ENCODE peak calls at places on chromosomes 3 and 15, in ten cellular contexts. One of them, this sample, is unnamed.

GRCh38 chr3:84141571-84141970 is 817.2 kb upstream of the CADM2 start:
- DNase-seq in Panc1: no peak
- DNase-seq in kidney epithelial cell: no peak
- DNase-seq in uterus: no peak
- DNase-seq in heart left ventricle: no peak
- DNase-seq in A549: no peak
- DNase-seq in foreskin fibroblast: no peak
- DNase-seq in ascending aorta: no peak
- DNase-seq in HL-60: no peak
- DNase-seq in tibial artery: no peak
- DNase-seq in this sample: no peak

GRCh38 chr3:14388200-14388599 is 14.2 kb upstream of the SLC6A6 start:
- DNase-seq in Panc1: no peak
- DNase-seq in kidney epithelial cell: no peak
- DNase-seq in uterus: no peak
- DNase-seq in heart left ventricle: no peak
- DNase-seq in A549: no peak
- DNase-seq in foreskin fibroblast: no peak
- DNase-seq in ascending aorta: no peak
- DNase-seq in HL-60: no peak
- DNase-seq in tibial artery: peak
- DNase-seq in this sample: no peak

GRCh38 chr3:142152349-142152748 is 3.0 kb upstream of the TFDP2 start:
- DNase-seq in Panc1: no peak
- DNase-seq in kidney epithelial cell: no peak
- DNase-seq in uterus: no peak
- DNase-seq in heart left ventricle: no peak
- DNase-seq in A549: peak
- DNase-seq in foreskin fibroblast: no peak
- DNase-seq in ascending aorta: no peak
- DNase-seq in HL-60: no peak
- DNase-seq in tibial artery: no peak
- DNase-seq in this sample: no peak

GRCh38 chr3:72655151-72655551 is 193.1 kb downstream of the SHQ1 start:
- DNase-seq in Panc1: no peak
- DNase-seq in kidney epithelial cell: no peak
- DNase-seq in uterus: peak
- DNase-seq in heart left ventricle: no peak
- DNase-seq in A549: no peak
- DNase-seq in foreskin fibroblast: no peak
- DNase-seq in ascending aorta: no peak
- DNase-seq in HL-60: no peak
- DNase-seq in tibial artery: no peak
- DNase-seq in this sample: no peak

GRCh38 chr3:111690242-111690641 is 95.1 kb upstream of the ZBED2 start:
- DNase-seq in Panc1: no peak
- DNase-seq in kidney epithelial cell: no peak
- DNase-seq in uterus: no peak
- DNase-seq in heart left ventricle: no peak
- DNase-seq in A549: no peak
- DNase-seq in foreskin fibroblast: peak
- DNase-seq in ascending aorta: no peak
- DNase-seq in HL-60: no peak
- DNase-seq in tibial artery: no peak
- DNase-seq in this sample: peak

GRCh38 chr3:144463916-144464315 is 492.3 kb downstream of the DIPK2A start:
- DNase-seq in Panc1: no peak
- DNase-seq in kidney epithelial cell: no peak
- DNase-seq in uterus: no peak
- DNase-seq in heart left ventricle: no peak
- DNase-seq in A549: no peak
- DNase-seq in foreskin fibroblast: peak
- DNase-seq in ascending aorta: no peak
- DNase-seq in HL-60: no peak
- DNase-seq in tibial artery: no peak
- DNase-seq in this sample: no peak

GRCh38 chr3:127473244-127474024 is 117.1 kb downstream of the TPRA1 start:
- DNase-seq in Panc1: no peak
- DNase-seq in kidney epithelial cell: no peak
- DNase-seq in uterus: no peak
- DNase-seq in heart left ventricle: no peak
- DNase-seq in A549: peak
- DNase-seq in foreskin fibroblast: no peak
- DNase-seq in ascending aorta: no peak
- DNase-seq in HL-60: no peak
- DNase-seq in tibial artery: no peak
- DNase-seq in this sample: peak

GRCh38 chr3:177356113-177356512 is 158.8 kb upstream of the TBL1XR1 start:
- DNase-seq in Panc1: no peak
- DNase-seq in kidney epithelial cell: no peak
- DNase-seq in uterus: no peak
- DNase-seq in heart left ventricle: no peak
- DNase-seq in A549: no peak
- DNase-seq in foreskin fibroblast: no peak
- DNase-seq in ascending aorta: no peak
- DNase-seq in HL-60: no peak
- DNase-seq in tibial artery: no peak
- DNase-seq in this sample: no peak

GRCh38 chr3:55823829-55824228 is 336.7 kb upstream of the WNT5A start:
- DNase-seq in Panc1: no peak
- DNase-seq in kidney epithelial cell: no peak
- DNase-seq in uterus: no peak
- DNase-seq in heart left ventricle: no peak
- DNase-seq in A549: no peak
- DNase-seq in foreskin fibroblast: no peak
- DNase-seq in ascending aorta: no peak
- DNase-seq in HL-60: no peak
- DNase-seq in tibial artery: no peak
- DNase-seq in this sample: no peak

GRCh38 chr15:88399021-88399685 is 68.0 kb downstream of the MRPL46 start:
- DNase-seq in Panc1: no peak
- DNase-seq in kidney epithelial cell: no peak
- DNase-seq in uterus: no peak
- DNase-seq in heart left ventricle: no peak
- DNase-seq in A549: no peak
- DNase-seq in foreskin fibroblast: no peak
- DNase-seq in ascending aorta: no peak
- DNase-seq in HL-60: no peak
- DNase-seq in tibial artery: no peak
- DNase-seq in this sample: no peak

GRCh38 chr3:178385280-178385952 is 150.8 kb upstream of the KCNMB2 start:
- DNase-seq in Panc1: peak
- DNase-seq in kidney epithelial cell: no peak
- DNase-seq in uterus: peak
- DNase-seq in heart left ventricle: no peak
- DNase-seq in A549: peak
- DNase-seq in foreskin fibroblast: no peak
- DNase-seq in ascending aorta: no peak
- DNase-seq in HL-60: no peak
- DNase-seq in tibial artery: no peak
- DNase-seq in this sample: peak

GRCh38 chr15:43299884-43300283 is 30.5 kb downstream of the LCMT2 start:
- DNase-seq in Panc1: no peak
- DNase-seq in kidney epithelial cell: no peak
- DNase-seq in uterus: no peak
- DNase-seq in heart left ventricle: no peak
- DNase-seq in A549: no peak
- DNase-seq in foreskin fibroblast: no peak
- DNase-seq in ascending aorta: no peak
- DNase-seq in HL-60: no peak
- DNase-seq in tibial artery: no peak
- DNase-seq in this sample: no peak

GRCh38 chr3:122918576-122919290 is 108.8 kb downstream of the SEMA5B start:
- DNase-seq in Panc1: no peak
- DNase-seq in kidney epithelial cell: peak
- DNase-seq in uterus: no peak
- DNase-seq in heart left ventricle: no peak
- DNase-seq in A549: no peak
- DNase-seq in foreskin fibroblast: peak
- DNase-seq in ascending aorta: no peak
- DNase-seq in HL-60: no peak
- DNase-seq in tibial artery: no peak
- DNase-seq in this sample: no peak

GRCh38 chr3:101466465-101467309 is 46.3 kb downstream of the SENP7 start:
- DNase-seq in Panc1: no peak
- DNase-seq in kidney epithelial cell: no peak
- DNase-seq in uterus: no peak
- DNase-seq in heart left ventricle: no peak
- DNase-seq in A549: peak
- DNase-seq in foreskin fibroblast: no peak
- DNase-seq in ascending aorta: no peak
- DNase-seq in HL-60: no peak
- DNase-seq in tibial artery: no peak
- DNase-seq in this sample: no peak

DNA sequence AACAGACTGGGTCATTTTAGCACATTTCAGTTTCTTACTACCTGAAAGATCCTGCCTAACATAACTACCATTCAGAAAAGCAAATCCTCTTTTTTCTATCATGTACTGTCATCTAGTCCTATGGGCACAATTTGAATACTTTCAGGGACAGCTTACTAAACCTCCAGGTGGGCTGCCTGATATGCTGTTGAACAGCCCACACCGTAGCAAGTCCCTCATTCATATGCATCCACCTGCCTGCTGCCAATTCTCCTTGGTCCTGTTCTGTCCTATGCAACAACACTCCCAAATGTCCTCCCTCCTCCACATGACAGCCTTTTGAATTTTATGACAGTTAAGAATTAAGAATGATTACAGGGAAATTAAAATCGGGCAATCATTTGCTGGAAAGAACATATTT is 137.9 kb downstream of the KCNAB1 start:
- DNase-seq in Panc1: no peak
- DNase-seq in kidney epithelial cell: no peak
- DNase-seq in uterus: no peak
- DNase-seq in heart left ventricle: no peak
- DNase-seq in A549: no peak
- DNase-seq in foreskin fibroblast: no peak
- DNase-seq in ascending aorta: no peak
- DNase-seq in HL-60: no peak
- DNase-seq in tibial artery: no peak
- DNase-seq in this sample: no peak
- H3K4me3 ChIP-seq in Panc1: no peak
- H3K4me3 ChIP-seq in kidney epithelial cell: no peak
- H3K4me3 ChIP-seq in uterus: no peak
- H3K4me3 ChIP-seq in heart left ventricle: no peak
- H3K4me3 ChIP-seq in A549: no peak
- H3K4me3 ChIP-seq in foreskin fibroblast: no peak
- H3K4me3 ChIP-seq in ascending aorta: no peak
- H3K4me3 ChIP-seq in HL-60: no peak
- H3K4me3 ChIP-seq in tibial artery: no peak
- H3K4me3 ChIP-seq in this sample: no peak

GRCh38 chr3:15819576-15819975 is 21.8 kb upstream of the ANKRD28 start:
- DNase-seq in Panc1: no peak
- DNase-seq in kidney epithelial cell: no peak
- DNase-seq in uterus: no peak
- DNase-seq in heart left ventricle: no peak
- DNase-seq in A549: no peak
- DNase-seq in foreskin fibroblast: peak
- DNase-seq in ascending aorta: no peak
- DNase-seq in HL-60: no peak
- DNase-seq in tibial artery: no peak
- DNase-seq in this sample: no peak

GRCh38 chr3:15819043-15819442 is 21.3 kb upstream of the ANKRD28 start:
- DNase-seq in Panc1: no peak
- DNase-seq in kidney epithelial cell: no peak
- DNase-seq in uterus: no peak
- DNase-seq in heart left ventricle: no peak
- DNase-seq in A549: no peak
- DNase-seq in foreskin fibroblast: no peak
- DNase-seq in ascending aorta: no peak
- DNase-seq in HL-60: no peak
- DNase-seq in tibial artery: no peak
- DNase-seq in this sample: no peak

GRCh38 chr3:15810702-15811101 is 12.9 kb upstream of the ANKRD28 start:
- DNase-seq in Panc1: no peak
- DNase-seq in kidney epithelial cell: no peak
- DNase-seq in uterus: no peak
- DNase-seq in heart left ventricle: no peak
- DNase-seq in A549: no peak
- DNase-seq in foreskin fibroblast: no peak
- DNase-seq in ascending aorta: no peak
- DNase-seq in HL-60: no peak
- DNase-seq in tibial artery: no peak
- DNase-seq in this sample: peak

GRCh38 chr3:15812183-15812582 is 14.4 kb upstream of the ANKRD28 start:
- DNase-seq in Panc1: no peak
- DNase-seq in kidney epithelial cell: no peak
- DNase-seq in uterus: no peak
- DNase-seq in heart left ventricle: no peak
- DNase-seq in A549: no peak
- DNase-seq in foreskin fibroblast: no peak
- DNase-seq in ascending aorta: no peak
- DNase-seq in HL-60: no peak
- DNase-seq in tibial artery: no peak
- DNase-seq in this sample: peak

GRCh38 chr3:15815696-15816095 is 17.9 kb upstream of the ANKRD28 start:
- DNase-seq in Panc1: no peak
- DNase-seq in kidney epithelial cell: no peak
- DNase-seq in uterus: no peak
- DNase-seq in heart left ventricle: no peak
- DNase-seq in A549: peak
- DNase-seq in foreskin fibroblast: peak
- DNase-seq in ascending aorta: no peak
- DNase-seq in HL-60: no peak
- DNase-seq in tibial artery: no peak
- DNase-seq in this sample: peak
- TF ChIP-seq CTCF in Panc1: peak
- TF ChIP-seq CTCF in kidney epithelial cell: peak
- TF ChIP-seq CTCF in uterus: peak
- TF ChIP-seq CTCF in heart left ventricle: peak
- TF ChIP-seq CTCF in A549: peak
- TF ChIP-seq CTCF in foreskin fibroblast: no peak
- TF ChIP-seq CTCF in ascending aorta: peak
- TF ChIP-seq CTCF in HL-60: no peak
- TF ChIP-seq CTCF in tibial artery: peak
- TF ChIP-seq CTCF in this sample: peak

GRCh38 chr3:49413338-49413734 is 1.1 kb downstream of the TCTA start:
- DNase-seq in Panc1: no peak
- DNase-seq in kidney epithelial cell: no peak
- DNase-seq in uterus: no peak
- DNase-seq in heart left ventricle: no peak
- DNase-seq in A549: no peak
- DNase-seq in foreskin fibroblast: no peak
- DNase-seq in ascending aorta: no peak
- DNase-seq in HL-60: no peak
- DNase-seq in tibial artery: no peak
- DNase-seq in this sample: no peak
- H3K4me3 ChIP-seq in Panc1: peak
- H3K4me3 ChIP-seq in kidney epithelial cell: peak
- H3K4me3 ChIP-seq in uterus: no peak
- H3K4me3 ChIP-seq in heart left ventricle: peak
- H3K4me3 ChIP-seq in A549: peak
- H3K4me3 ChIP-seq in foreskin fibroblast: peak
- H3K4me3 ChIP-seq in ascending aorta: peak
- H3K4me3 ChIP-seq in HL-60: peak
- H3K4me3 ChIP-seq in tibial artery: peak
- H3K4me3 ChIP-seq in this sample: peak

DNA sequence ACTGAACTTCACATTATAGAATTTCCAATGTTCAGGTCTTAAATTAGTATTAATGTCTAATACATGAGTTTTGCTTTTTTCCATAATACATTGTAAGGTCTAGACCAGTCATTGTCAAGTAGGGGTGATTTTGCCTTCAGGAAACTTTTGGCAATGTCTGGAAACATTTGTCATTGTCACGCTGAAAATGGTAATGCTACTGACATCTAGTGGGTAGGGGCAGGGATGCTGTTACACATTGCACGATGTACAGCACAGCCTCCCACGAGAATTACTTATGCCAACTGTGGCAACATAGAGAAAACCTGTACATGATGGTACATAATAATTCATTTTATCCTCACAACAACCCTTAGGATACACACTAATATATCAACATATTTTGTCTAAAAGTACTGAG is 384.1 kb downstream of the CADM2 start:
- DNase-seq in Panc1: peak
- DNase-seq in kidney epithelial cell: no peak
- DNase-seq in uterus: no peak
- DNase-seq in heart left ventricle: no peak
- DNase-seq in A549: peak
- DNase-seq in foreskin fibroblast: no peak
- DNase-seq in ascending aorta: no peak
- DNase-seq in HL-60: no peak
- DNase-seq in tibial artery: no peak
- DNase-seq in this sample: peak
- TF ChIP-seq CTCF in Panc1: peak
- TF ChIP-seq CTCF in kidney epithelial cell: peak
- TF ChIP-seq CTCF in uterus: no peak
- TF ChIP-seq CTCF in heart left ventricle: no peak
- TF ChIP-seq CTCF in A549: peak
- TF ChIP-seq CTCF in foreskin fibroblast: no peak
- TF ChIP-seq CTCF in ascending aorta: no peak
- TF ChIP-seq CTCF in HL-60: peak
- TF ChIP-seq CTCF in tibial artery: no peak
- TF ChIP-seq CTCF in this sample: peak

This sample was measured in GM12865.